ENCODE peak calls at places on chromosomes 16 and 17, in four cellular contexts. M is neural crest cell, Z is K562, S is GM19239. C is an unnamed sample.
A peak's percentile ranks its signal among the peaks of the same experiment; 100 is the strongest.

GRCh38 chr16:46649571-46649970 is 28.4 kb upstream of the SHCBP1 start:
- DNase-seq in Z (peak; percentile 25), M (no peak), S (no peak), C (no peak)

GRCh38 chr17:1203111-1203966 is 23.6 kb upstream of the ABR start:
- DNase-seq in S (peak; percentile 57), M (peak; percentile 74), Z (peak; percentile 93), C (peak; percentile 60)

GRCh38 chr17:52420555-52421078 is 262.1 kb upstream of the CA10 start:
- DNase-seq in S (no peak), M (no peak), Z (no peak), C (no peak)

GRCh38 chr17:73274490-73274889 is 12.8 kb upstream of the CPSF4L start:
- DNase-seq in M (no peak), S (no peak), Z (no peak), C (no peak)

GRCh38 chr16:5336898-5337297 is 239.3 kb upstream of the EEF2KMT start:
- DNase-seq in Z (no peak), S (no peak), M (no peak), C (no peak)

GRCh38 chr17:81960130-81960958 is 643 bp downstream of the NOTUM start:
- DNase-seq in M (no peak), S (no peak), Z (peak; percentile 36), C (peak; percentile 55)

GRCh38 chr17:78672880-78673371 is 95.7 kb upstream of the DNAH17 start:
- DNase-seq in S (no peak), M (no peak), Z (no peak), C (no peak)

GRCh38 chr17:7177210-7177953 is 1.8 kb downstream of the ASGR1 start:
- DNase-seq in M (peak; percentile 86), Z (peak; percentile 84), S (peak; percentile 85), C (peak; percentile 76)

GRCh38 chr16:10558746-10559641 is 21.4 kb downstream of the EMP2 start:
- DNase-seq in Z (no peak), M (no peak), S (no peak), C (no peak)

GRCh38 chr17:17552351-17553216 is 38.9 kb downstream of the PEMT start:
- DNase-seq in Z (no peak), S (no peak), M (no peak), C (no peak)

GRCh38 chr16:60458255-60458654 is 1578.0 kb downstream of the CDH8 start:
- DNase-seq in Z (no peak), M (no peak), S (no peak), C (no peak)

GRCh38 chr17:70110443-70110880 is 35.4 kb downstream of the KCNJ16 start:
- DNase-seq in S (no peak), Z (no peak), M (no peak), C (no peak)

GRCh38 chr16:58801838-58802237 is 67.7 kb upstream of the GOT2 start:
- DNase-seq in S (no peak), M (no peak), Z (no peak), C (no peak)

GRCh38 chr16:74575175-74575804 is 31.6 kb downstream of the GLG1 start:
- DNase-seq in Z (no peak), M (no peak), S (no peak), C (no peak)

GRCh38 chr16:22968931-22969330 is 155.0 kb downstream of the HS3ST2 start:
- DNase-seq in M (no peak), Z (no peak), S (no peak), C (no peak)

GRCh38 chr16:81553814-81554675 is 109.4 kb downstream of the CMIP start:
- DNase-seq in S (no peak), M (no peak), Z (no peak), C (no peak)

GRCh38 chr16:87762071-87762571 is 3.7 kb downstream of the KLHDC4 start:
- DNase-seq in M (no peak), Z (no peak), S (no peak), C (no peak)